ENCODE peak calls at places on chromosomes 11 and 22, in four cellular contexts. U is cardiac fibroblast, O is endodermal cell, K is GM20000. C is an unnamed sample.

GRCh38 chr22:45208993-45209838 is 31.5 kb downstream of the KIAA0930 start:
- DNase-seq in U (peak), O (peak), K (no peak), C (peak)

GRCh38 chr11:17649696-17650600 is 69.4 kb upstream of the MYOD1 start:
- DNase-seq in U (no peak), O (peak), K (peak), C (peak)

GRCh38 chr11:35794850-35795249 is 132.3 kb downstream of the TRIM44 start:
- DNase-seq in U (peak), O (no peak), K (no peak), C (peak)

GRCh38 chr11:80694385-80694784 is 1253.6 kb upstream of the TENM4 start:
- DNase-seq in U (no peak), O (no peak), K (no peak), C (no peak)

GRCh38 chr11:128180446-128181089 is 406.8 kb downstream of the ETS1 start:
- DNase-seq in U (peak), O (no peak), K (no peak), C (peak)

GRCh38 chr22:40635940-40636379 is 559 bp downstream of the MRTFA start:
- DNase-seq in U (no peak), O (no peak), K (no peak), C (no peak)

GRCh38 chr11:116640641-116641402 is 132.0 kb downstream of the BUD13 start:
- DNase-seq in U (no peak), O (peak), K (no peak), C (no peak)

GRCh38 chr22:37244114-37244921 is at the start of gene RAC2:
- DNase-seq in U (peak), O (peak), K (peak), C (no peak)

GRCh38 chr22:19965771-19966709 is 24.4 kb upstream of the TXNRD2 start:
- DNase-seq in U (no peak), O (peak), K (no peak), C (no peak)

GRCh38 chr11:17846852-17847453 is 112.4 kb downstream of the KCNC1 start:
- DNase-seq in U (peak), O (no peak), K (no peak), C (no peak)

GRCh38 chr11:78735711-78736110 is 161.0 kb upstream of the NARS2 start:
- DNase-seq in U (no peak), O (no peak), K (no peak), C (no peak)

GRCh38 chr22:20223421-20224245 is 44.5 kb downstream of the RTN4R start:
- DNase-seq in U (no peak), O (no peak), K (no peak), C (no peak)

GRCh38 chr11:128725630-128726461 is 32.0 kb downstream of the FLI1 start:
- DNase-seq in U (peak), O (no peak), K (no peak), C (peak)

GRCh38 chr22:43376765-43377485 is 33.8 kb upstream of the SCUBE1 start:
- DNase-seq in U (no peak), O (peak), K (no peak), C (no peak)

GRCh38 chr22:49727881-49728563 is 99.7 kb downstream of the BRD1 start:
- DNase-seq in U (no peak), O (no peak), K (no peak), C (no peak)

GRCh38 chr11:69666752-69667536 is 8.2 kb downstream of the LTO1 start:
- DNase-seq in U (no peak), O (no peak), K (no peak), C (no peak)

GRCh38 chr22:35552186-35552842 is 11.7 kb downstream of the RASD2 start:
- DNase-seq in U (peak), O (peak), K (peak), C (peak)

GRCh38 chr11:70246196-70246595 is 24.3 kb upstream of the PPFIA1 start:
- DNase-seq in U (peak), O (no peak), K (no peak), C (no peak)

GRCh38 chr11:33449798-33450197 is 192.6 kb downstream of the HIPK3 start:
- DNase-seq in U (peak), O (no peak), K (no peak), C (no peak)

GRCh38 chr11:122505304-122506006 is 150.1 kb upstream of the UBASH3B start:
- DNase-seq in U (peak), O (peak), K (peak), C (peak)

GRCh38 chr22:19766506-19767426 is 6.2 kb downstream of the TBX1 start:
- DNase-seq in U (peak), O (peak), K (peak), C (no peak)

GRCh38 chr22:50059185-50059880 is 1.2 kb upstream of the TTLL8 start:
- DNase-seq in U (peak), O (peak), K (peak), C (peak)

GRCh38 chr22:21937041-21937820 is 15.4 kb downstream of the PPM1F start:
- DNase-seq in U (peak), O (no peak), K (no peak), C (peak)

GRCh38 chr22:27438271-27438980 is 363.1 kb downstream of the MN1 start:
- DNase-seq in U (peak), O (peak), K (no peak), C (peak)

GRCh38 chr11:8330416-8330815 is 66.7 kb upstream of the LMO1 start:
- DNase-seq in U (no peak), O (no peak), K (no peak), C (no peak)

GRCh38 chr11:14182833-14183340 is 176.1 kb downstream of the RRAS2 start:
- DNase-seq in U (no peak), O (no peak), K (no peak), C (no peak)

GRCh38 chr11:112877561-112877960 is 83.7 kb upstream of the NCAM1 start:
- DNase-seq in U (no peak), O (peak), K (no peak), C (no peak)

GRCh38 chr22:29693671-29694070 is 26.1 kb upstream of the CABP7 start:
- DNase-seq in U (no peak), O (no peak), K (no peak), C (peak)

GRCh38 chr11:104912102-104912501 is 13.8 kb upstream of the CASP12 start:
- DNase-seq in U (no peak), O (no peak), K (no peak), C (peak)

GRCh38 chr22:24566899-24567511 is 11.2 kb downstream of the SNRPD3 start:
- DNase-seq in U (no peak), O (no peak), K (no peak), C (no peak)

GRCh38 chr22:21918466-21919185 is 34.0 kb downstream of the PPM1F start:
- DNase-seq in U (no peak), O (no peak), K (no peak), C (no peak)

GRCh38 chr22:45452565-45453449 is 39.3 kb downstream of the RIBC2 start:
- DNase-seq in U (no peak), O (no peak), K (no peak), C (no peak)

C was measured in myocyte.